ENCODE peak calls at places on chromosome 3, in nine cellular contexts. One of them, this sample, is unnamed.

GRCh38 chr3:156409694-156410093 is 145.2 kb downstream of the SSR3 start:
- DNase-seq in endothelial cell: no peak
- DNase-seq in left ventricle myocardium inferior: no peak
- DNase-seq in GM20000: no peak
- DNase-seq in HFFc6: no peak
- DNase-seq in WTC11: no peak
- DNase-seq in IMR-90: no peak
- DNase-seq in Calu3: no peak
- DNase-seq in GM13977: no peak
- DNase-seq in this sample: no peak

GRCh38 chr3:187263270-187263669 is 28.3 kb downstream of the MASP1 start:
- DNase-seq in GM20000: no peak
- DNase-seq in HFFc6: peak
- DNase-seq in Calu3: no peak
- DNase-seq in WTC11: no peak
- DNase-seq in IMR-90: peak
- DNase-seq in endothelial cell: no peak
- DNase-seq in GM13977: no peak
- DNase-seq in left ventricle myocardium inferior: no peak
- DNase-seq in this sample: no peak

GRCh38 chr3:167835953-167836352 is 100.4 kb downstream of the SERPINI1 start:
- DNase-seq in IMR-90: no peak
- DNase-seq in HFFc6: no peak
- DNase-seq in endothelial cell: no peak
- DNase-seq in GM20000: no peak
- DNase-seq in Calu3: no peak
- DNase-seq in GM13977: no peak
- DNase-seq in left ventricle myocardium inferior: no peak
- DNase-seq in WTC11: no peak
- DNase-seq in this sample: no peak

GRCh38 chr3:46628980-46629379 is 16.7 kb downstream of the FAM240A start:
- DNase-seq in WTC11: no peak
- DNase-seq in GM20000: no peak
- DNase-seq in endothelial cell: no peak
- DNase-seq in left ventricle myocardium inferior: no peak
- DNase-seq in GM13977: no peak
- DNase-seq in Calu3: no peak
- DNase-seq in HFFc6: no peak
- DNase-seq in IMR-90: no peak
- DNase-seq in this sample: no peak

GRCh38 chr3:20573175-20573574 is 387.2 kb upstream of the SGO1 start:
- DNase-seq in Calu3: no peak
- DNase-seq in left ventricle myocardium inferior: no peak
- DNase-seq in WTC11: no peak
- DNase-seq in GM20000: no peak
- DNase-seq in GM13977: no peak
- DNase-seq in endothelial cell: no peak
- DNase-seq in HFFc6: peak
- DNase-seq in IMR-90: peak
- DNase-seq in this sample: no peak

GRCh38 chr3:172520332-172520831 is 2.8 kb downstream of the TNFSF10 start:
- DNase-seq in WTC11: no peak
- DNase-seq in GM20000: peak
- DNase-seq in IMR-90: peak
- DNase-seq in endothelial cell: no peak
- DNase-seq in GM13977: peak
- DNase-seq in Calu3: no peak
- DNase-seq in left ventricle myocardium inferior: no peak
- DNase-seq in HFFc6: peak
- DNase-seq in this sample: peak

GRCh38 chr3:82641701-82642100 is 880.3 kb upstream of the GBE1 start:
- DNase-seq in HFFc6: no peak
- DNase-seq in endothelial cell: no peak
- DNase-seq in Calu3: no peak
- DNase-seq in GM20000: no peak
- DNase-seq in WTC11: no peak
- DNase-seq in GM13977: no peak
- DNase-seq in IMR-90: no peak
- DNase-seq in left ventricle myocardium inferior: no peak
- DNase-seq in this sample: no peak

GRCh38 chr3:132343018-132343612 is 25.9 kb downstream of the ACP3 start:
- DNase-seq in left ventricle myocardium inferior: no peak
- DNase-seq in GM20000: peak
- DNase-seq in HFFc6: peak
- DNase-seq in GM13977: peak
- DNase-seq in endothelial cell: peak
- DNase-seq in WTC11: peak
- DNase-seq in IMR-90: peak
- DNase-seq in Calu3: peak
- DNase-seq in this sample: no peak

DNA sequence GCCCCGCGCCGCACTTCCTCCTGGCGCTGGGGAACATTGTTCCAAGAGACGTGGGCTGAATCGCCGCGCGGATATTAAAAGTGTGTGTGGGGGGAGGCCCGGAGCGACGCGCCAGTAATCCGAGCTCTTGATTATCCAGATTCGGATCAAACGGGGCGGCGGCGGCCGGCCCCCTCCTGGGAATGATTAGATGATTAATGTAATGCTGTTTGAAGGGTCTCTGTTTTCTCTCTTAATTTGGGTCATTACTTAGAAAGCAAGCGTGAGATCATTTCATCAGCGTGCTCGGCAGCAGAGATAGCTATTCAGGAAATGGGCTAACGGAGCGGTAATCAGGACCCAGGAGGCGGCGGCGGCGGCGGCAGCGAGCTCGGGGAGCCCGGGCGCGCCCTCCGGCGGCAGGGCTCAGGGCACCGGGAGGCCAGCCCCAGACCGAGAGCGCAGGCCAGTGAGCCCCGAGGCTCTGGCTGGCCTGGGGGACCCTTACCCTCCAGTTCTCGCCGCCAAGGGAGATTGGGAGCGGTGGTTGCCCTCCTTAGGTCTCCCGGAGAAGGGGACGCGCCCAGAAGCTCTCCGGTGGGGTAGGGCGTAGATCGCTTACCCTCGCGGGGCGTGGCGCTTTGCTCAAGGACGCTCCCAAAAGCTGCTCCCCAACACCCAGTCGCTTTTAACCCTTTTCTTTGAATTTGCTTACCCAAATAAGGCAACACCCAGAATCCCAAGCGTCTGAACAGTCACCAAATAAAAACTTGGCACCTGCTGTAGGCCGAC is 4.5 kb downstream of the FEZF2 start:
- DNase-seq in GM20000: no peak
- DNase-seq in left ventricle myocardium inferior: no peak
- DNase-seq in WTC11: peak
- DNase-seq in GM13977: no peak
- DNase-seq in Calu3: no peak
- DNase-seq in HFFc6: no peak
- DNase-seq in endothelial cell: peak
- DNase-seq in IMR-90: no peak
- DNase-seq in this sample: no peak
- TF ChIP-seq CTCF in GM20000: no peak
- TF ChIP-seq CTCF in left ventricle myocardium inferior: peak
- TF ChIP-seq CTCF in WTC11: no peak
- TF ChIP-seq CTCF in GM13977: no peak
- TF ChIP-seq CTCF in Calu3: no peak
- TF ChIP-seq CTCF in HFFc6: no peak
- TF ChIP-seq CTCF in endothelial cell: no peak
- TF ChIP-seq CTCF in IMR-90: no peak
- TF ChIP-seq CTCF in this sample: no peak

GRCh38 chr3:184198509-184198908 is 12.5 kb downstream of the ABCF3 start:
- DNase-seq in GM20000: no peak
- DNase-seq in HFFc6: no peak
- DNase-seq in endothelial cell: no peak
- DNase-seq in WTC11: no peak
- DNase-seq in Calu3: no peak
- DNase-seq in GM13977: no peak
- DNase-seq in left ventricle myocardium inferior: no peak
- DNase-seq in IMR-90: no peak
- DNase-seq in this sample: no peak
- TF ChIP-seq CTCF in GM20000: no peak
- TF ChIP-seq CTCF in HFFc6: no peak
- TF ChIP-seq CTCF in endothelial cell: no peak
- TF ChIP-seq CTCF in WTC11: no peak
- TF ChIP-seq CTCF in Calu3: no peak
- TF ChIP-seq CTCF in GM13977: no peak
- TF ChIP-seq CTCF in left ventricle myocardium inferior: no peak
- TF ChIP-seq CTCF in IMR-90: no peak
- TF ChIP-seq CTCF in this sample: no peak

DNA sequence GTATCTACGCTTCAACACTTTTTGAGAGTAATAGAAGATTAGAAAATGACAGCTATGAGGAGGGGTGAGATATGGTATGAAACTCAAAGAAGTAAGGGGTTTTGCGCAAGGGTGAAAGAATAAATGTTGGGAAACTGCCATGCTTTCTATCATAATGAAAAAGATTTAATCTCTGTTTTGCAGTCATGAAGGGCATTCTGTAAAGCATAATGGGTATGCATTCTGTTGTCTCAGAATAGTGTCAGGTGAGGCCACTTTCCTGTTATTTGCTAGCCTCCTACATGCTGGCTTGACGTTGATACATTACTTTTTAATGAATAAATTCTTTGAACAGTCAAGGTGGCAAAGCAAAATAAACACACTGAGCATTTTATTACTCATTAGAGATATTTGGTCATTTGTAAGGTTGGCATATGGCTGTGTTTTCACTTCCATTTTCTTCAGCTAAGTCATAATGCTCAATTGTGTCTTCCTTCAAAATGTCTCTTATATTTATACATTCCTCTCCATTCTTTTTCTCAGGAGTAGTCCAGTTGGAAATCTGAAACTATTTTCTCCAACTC is 290.9 kb downstream of the GBE1 start:
- DNase-seq in IMR-90: no peak
- DNase-seq in Calu3: no peak
- DNase-seq in WTC11: no peak
- DNase-seq in left ventricle myocardium inferior: no peak
- DNase-seq in endothelial cell: no peak
- DNase-seq in GM20000: no peak
- DNase-seq in HFFc6: no peak
- DNase-seq in GM13977: no peak
- DNase-seq in this sample: no peak
- TF ChIP-seq CTCF in IMR-90: no peak
- TF ChIP-seq CTCF in Calu3: no peak
- TF ChIP-seq CTCF in WTC11: no peak
- TF ChIP-seq CTCF in left ventricle myocardium inferior: no peak
- TF ChIP-seq CTCF in endothelial cell: no peak
- TF ChIP-seq CTCF in GM20000: no peak
- TF ChIP-seq CTCF in HFFc6: no peak
- TF ChIP-seq CTCF in GM13977: no peak
- TF ChIP-seq CTCF in this sample: no peak

GRCh38 chr3:45343947-45344346 is 44.4 kb upstream of the LARS2 start:
- DNase-seq in GM13977: no peak
- DNase-seq in Calu3: no peak
- DNase-seq in GM20000: no peak
- DNase-seq in WTC11: no peak
- DNase-seq in left ventricle myocardium inferior: no peak
- DNase-seq in endothelial cell: no peak
- DNase-seq in IMR-90: peak
- DNase-seq in HFFc6: no peak
- DNase-seq in this sample: no peak
- TF ChIP-seq CTCF in GM13977: no peak
- TF ChIP-seq CTCF in Calu3: no peak
- TF ChIP-seq CTCF in GM20000: peak
- TF ChIP-seq CTCF in WTC11: no peak
- TF ChIP-seq CTCF in left ventricle myocardium inferior: no peak
- TF ChIP-seq CTCF in endothelial cell: no peak
- TF ChIP-seq CTCF in IMR-90: no peak
- TF ChIP-seq CTCF in HFFc6: peak
- TF ChIP-seq CTCF in this sample: no peak

DNA sequence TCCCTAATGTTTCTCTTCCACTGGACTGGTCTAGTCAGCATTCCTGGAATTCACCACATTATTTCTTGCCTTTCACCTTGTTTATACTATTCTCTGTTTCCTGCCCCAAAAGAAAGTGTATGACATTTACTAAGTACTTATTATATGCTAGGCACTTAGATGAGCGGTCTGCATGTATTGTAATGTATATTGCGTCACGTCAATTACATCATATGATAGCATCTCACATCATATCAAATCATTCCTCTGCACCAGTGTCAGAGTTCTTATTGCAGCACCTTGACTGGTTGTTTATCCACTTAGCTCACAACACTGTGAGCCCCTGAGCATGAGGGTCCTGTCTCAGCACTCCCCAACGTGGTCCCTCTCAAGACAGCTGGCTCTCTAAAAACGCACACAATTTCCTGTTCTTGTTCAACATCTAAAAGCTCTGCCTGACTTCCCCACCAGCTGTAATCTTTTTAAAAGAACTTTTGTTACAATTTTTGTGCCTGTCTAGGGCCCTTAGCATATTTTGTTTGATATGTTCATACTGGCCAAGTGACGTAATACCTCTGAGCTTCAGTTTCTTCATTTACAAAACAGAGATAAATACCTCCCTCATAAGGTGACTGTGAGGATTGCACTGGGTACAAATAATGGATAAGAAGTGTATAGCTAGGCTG is 58.8 kb downstream of the ARHGAP31 start:
- DNase-seq in GM13977: no peak
- DNase-seq in Calu3: peak
- DNase-seq in GM20000: no peak
- DNase-seq in left ventricle myocardium inferior: no peak
- DNase-seq in endothelial cell: no peak
- DNase-seq in WTC11: no peak
- DNase-seq in HFFc6: peak
- DNase-seq in IMR-90: peak
- DNase-seq in this sample: peak
- TF ChIP-seq CTCF in GM13977: peak
- TF ChIP-seq CTCF in Calu3: no peak
- TF ChIP-seq CTCF in GM20000: no peak
- TF ChIP-seq CTCF in left ventricle myocardium inferior: peak
- TF ChIP-seq CTCF in endothelial cell: no peak
- TF ChIP-seq CTCF in WTC11: no peak
- TF ChIP-seq CTCF in HFFc6: peak
- TF ChIP-seq CTCF in IMR-90: peak
- TF ChIP-seq CTCF in this sample: peak

This sample was measured in AG09319.